ENCODE peak calls at places on chromosomes 11 and 22, in four cellular contexts. C is right cardiac atrium, W is GM23248, J is aorta. Y is an unnamed sample.
A peak's percentile ranks its signal among the peaks of the same experiment; 100 is the strongest.

GRCh38 chr11:2672553-2673249 is 27.1 kb downstream of the KCNQ1OT1 start:
- DNase-seq in C (no peak), W (no peak), J (no peak), Y (no peak)

GRCh38 chr11:9626778-9627394 is 37.0 kb upstream of the SWAP70 start:
- DNase-seq in C (peak; percentile 53), W (no peak), J (no peak), Y (no peak)

GRCh38 chr11:115501895-115502589 is 2.2 kb downstream of the CADM1 start:
- DNase-seq in C (no peak), W (no peak), J (no peak), Y (no peak)

GRCh38 chr11:68003846-68004550 is at the start of gene UNC93B1:
- DNase-seq in C (peak; percentile 98), W (peak; percentile 87), J (peak; percentile 95), Y (peak; percentile 97)

GRCh38 chr22:21808130-21808529 is 59.3 kb downstream of the MAPK1 start:
- DNase-seq in C (no peak), W (no peak), J (no peak), Y (no peak)

GRCh38 chr11:111735262-111736116 is 30.7 kb downstream of the PPP2R1B start:
- DNase-seq in C (peak; percentile 90), W (peak; percentile 99), J (peak; percentile 87), Y (no peak)

GRCh38 chr11:37087650-37088572 is 489.9 kb upstream of the RAG2 start:
- DNase-seq in C (no peak), W (no peak), J (no peak), Y (no peak)

GRCh38 chr11:16825968-16826367 is 87.5 kb downstream of the C11orf58 start:
- DNase-seq in C (no peak), W (no peak), J (no peak), Y (no peak)

GRCh38 chr11:88709567-88709966 is 356.2 kb downstream of the GRM5 start:
- DNase-seq in C (no peak), W (peak; percentile 1), J (no peak), Y (no peak)

GRCh38 chr11:59574467-59574866 is 41.1 kb downstream of the OSBP start:
- DNase-seq in C (no peak), W (peak; percentile 28), J (no peak), Y (no peak)

GRCh38 chr11:16813141-16813540 is 74.7 kb downstream of the C11orf58 start:
- DNase-seq in C (no peak), W (no peak), J (peak; percentile 60), Y (no peak)

GRCh38 chr11:1937616-1938342 is 9.4 kb upstream of the MRPL23 start:
- DNase-seq in C (peak; percentile 48), W (no peak), J (peak; percentile 33), Y (peak; percentile 41)

GRCh38 chr22:38505595-38506117 is 455 bp downstream of the DDX17 start:
- DNase-seq in C (peak; percentile 94), W (peak; percentile 88), J (peak; percentile 85), Y (peak; percentile 83)

GRCh38 chr22:42844756-42845155 is 12.3 kb downstream of the ARFGAP3 start:
- DNase-seq in C (no peak), W (peak; percentile 64), J (no peak), Y (no peak)

GRCh38 chr11:116513894-116514293 is 258.9 kb downstream of the BUD13 start:
- DNase-seq in C (no peak), W (peak; percentile 62), J (peak; percentile 56), Y (no peak)

GRCh38 chr11:6353367-6353987 is 33.2 kb upstream of the CAVIN3 start:
- DNase-seq in C (peak; percentile 57), W (peak; percentile 61), J (no peak), Y (peak; percentile 60)

GRCh38 chr11:23314162-23314561 is 453.9 kb upstream of the CCDC179 start:
- DNase-seq in C (no peak), W (no peak), J (no peak), Y (no peak)

GRCh38 chr11:85589373-85589772 is 37.8 kb downstream of the DLG2 start:
- DNase-seq in C (no peak), W (no peak), J (no peak), Y (no peak)

GRCh38 chr22:22023581-22024137 is 41.1 kb upstream of the TOP3B start:
- DNase-seq in C (no peak), W (no peak), J (no peak), Y (no peak)

GRCh38 chr22:30314918-30315317 is 11.8 kb downstream of the TBC1D10A start:
- DNase-seq in C (no peak), W (no peak), J (peak; percentile 38), Y (no peak)

GRCh38 chr11:114340311-114341131 is 44.3 kb downstream of the NNMT start:
- DNase-seq in C (peak; percentile 53), W (peak; percentile 92), J (peak; percentile 64), Y (peak; percentile 56)

GRCh38 chr11:35419713-35420333 is 465 bp upstream of the SLC1A2 start:
- DNase-seq in C (peak; percentile 68), W (peak; percentile 52), J (no peak), Y (peak; percentile 43)

GRCh38 chr22:25602924-25603323 is 38.4 kb downstream of the GRK3 start:
- DNase-seq in C (no peak), W (no peak), J (no peak), Y (no peak)

GRCh38 chr11:111586305-111586915 is 15.8 kb upstream of the SIK2 start:
- DNase-seq in C (no peak), W (peak; percentile 75), J (no peak), Y (no peak)

GRCh38 chr22:36584666-36585065 is 55.7 kb upstream of the EIF3D start:
- DNase-seq in C (no peak), W (no peak), J (peak; percentile 15), Y (no peak)

GRCh38 chr11:16606784-16607674 is 131.4 kb upstream of the C11orf58 start:
- DNase-seq in C (peak; percentile 91), W (no peak), J (peak; percentile 50), Y (peak; percentile 55)

GRCh38 chr22:42680648-42681047 is 31.5 kb upstream of the CYB5R3 start:
- DNase-seq in C (peak; percentile 21), W (peak; percentile 97), J (peak; percentile 69), Y (no peak)

GRCh38 chr11:101442171-101442570 is 141.6 kb downstream of the TRPC6 start:
- DNase-seq in C (no peak), W (peak; percentile 90), J (no peak), Y (no peak)

GRCh38 chr11:73249304-73249703 is 22.8 kb upstream of the P2RY6 start:
- DNase-seq in C (no peak), W (no peak), J (no peak), Y (no peak)

GRCh38 chr22:37427128-37427710 is at the start of gene ELFN2:
- DNase-seq in C (peak; percentile 75), W (peak; percentile 50), J (no peak), Y (no peak)

GRCh38 chr22:20624161-20624616 is 116.8 kb downstream of the MED15 start:
- DNase-seq in C (no peak), W (peak; percentile 50), J (no peak), Y (no peak)

GRCh38 chr11:125154380-125155099 is 10.0 kb upstream of the PKNOX2 start:
- DNase-seq in C (no peak), W (no peak), J (no peak), Y (no peak)

GRCh38 chr22:24593810-24594568 is 1.1 kb upstream of the LRRC75B start:
- DNase-seq in C (no peak), W (no peak), J (no peak), Y (no peak)

GRCh38 chr11:115158053-115158452 is 346.2 kb downstream of the CADM1 start:
- DNase-seq in C (no peak), W (no peak), J (no peak), Y (no peak)

GRCh38 chr11:62322524-62322923 is 14.7 kb upstream of the ASRGL1 start:
- DNase-seq in C (no peak), W (no peak), J (no peak), Y (no peak)

GRCh38 chr22:35839811-35840739 is 122.4 kb downstream of the APOL5 start:
- DNase-seq in C (peak; percentile 92), W (peak; percentile 97), J (peak; percentile 87), Y (peak; percentile 84)

DNA sequence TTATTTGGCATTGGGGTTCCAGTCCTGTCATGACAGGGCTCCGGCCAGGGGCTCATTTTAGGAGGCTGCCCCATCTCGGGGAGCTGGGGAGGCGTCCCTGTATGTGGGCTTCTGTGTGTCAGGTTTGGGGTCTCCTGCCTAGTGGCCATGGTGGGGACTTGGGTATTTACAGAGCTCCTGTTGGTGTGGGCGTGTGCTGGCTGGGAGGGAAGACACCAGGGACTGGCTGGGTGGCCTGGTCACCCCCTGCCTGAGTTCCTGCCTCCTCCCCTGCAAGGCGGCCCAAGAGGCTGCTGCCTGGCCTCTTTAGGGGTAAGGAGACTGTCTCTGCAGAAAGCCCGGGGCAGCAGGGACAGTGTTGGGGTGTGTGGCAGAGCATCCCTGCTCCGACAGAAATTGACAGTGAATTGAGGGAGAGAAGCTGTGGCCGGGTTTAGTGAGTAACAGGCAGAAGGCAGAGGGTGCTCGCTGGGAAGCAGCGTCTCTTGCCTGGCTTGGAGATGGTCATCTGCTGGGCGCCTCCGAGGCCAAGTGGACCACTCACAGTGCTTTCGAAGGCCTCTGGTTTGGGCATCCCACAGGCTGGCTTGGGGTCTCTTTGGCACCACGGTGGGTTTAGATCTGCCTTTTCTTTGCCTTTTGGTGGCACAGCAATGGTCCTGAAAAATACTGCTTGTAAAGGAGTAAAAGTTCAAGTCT is 40.3 kb upstream of the GRAMD4 start:
- DNase-seq in C (peak; percentile 49), W (no peak), J (peak; percentile 32), Y (no peak)
- H3K4me1 ChIP-seq in C (peaks cover 24% of the 10 kb centered on the region), W (peaks cover 7% of the 10 kb centered on the region), J (no peaks in the 10 kb centered on the region), Y (peaks cover 77% of the 10 kb centered on the region)

GRCh38 chr11:64536997-64537396 is 54.0 kb upstream of the SLC22A12 start:
- DNase-seq in C (no peak), W (no peak), J (no peak), Y (no peak)

GRCh38 chr11:64539239-64539638 is 51.8 kb upstream of the SLC22A12 start:
- DNase-seq in C (no peak), W (no peak), J (no peak), Y (peak; percentile 29)

GRCh38 chr11:64537876-64538275 is 53.1 kb upstream of the SLC22A12 start:
- DNase-seq in C (no peak), W (no peak), J (no peak), Y (peak; percentile 4)

GRCh38 chr11:64539711-64540420 is 51.2 kb upstream of the SLC22A12 start:
- DNase-seq in C (no peak), W (no peak), J (no peak), Y (no peak)

GRCh38 chr11:64538501-64538951 is 52.5 kb upstream of the SLC22A12 start:
- DNase-seq in C (no peak), W (no peak), J (no peak), Y (peak; percentile 41)
- H3K27me3 ChIP-seq in C (no peaks in the 10 kb centered on the region), W (peaks cover 32% of the 10 kb centered on the region), J (no peaks in the 10 kb centered on the region), Y (peaks cover 19% of the 10 kb centered on the region)

DNA sequence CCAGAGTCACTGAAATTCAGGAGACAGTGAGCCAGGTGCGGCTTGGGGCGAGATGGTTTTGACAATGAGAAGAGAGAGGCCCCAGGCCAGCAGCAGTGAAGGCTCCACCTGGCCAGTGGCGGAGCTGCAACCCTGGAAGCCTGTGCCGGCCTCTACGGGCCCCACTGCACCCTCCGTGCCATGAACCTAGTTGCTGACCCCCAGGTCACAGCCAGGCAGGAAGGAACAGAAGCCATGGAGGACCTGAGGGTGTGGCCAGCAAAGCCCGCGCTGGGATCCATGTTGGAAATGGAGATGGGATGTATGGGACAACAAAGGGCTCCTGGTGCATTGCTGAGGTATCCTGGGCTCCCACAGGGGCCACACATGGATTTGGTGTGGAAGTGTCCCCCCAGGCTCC is 1528.5 kb downstream of the BRD1 start:
- DNase-seq in C (peak; percentile 7), W (no peak), J (no peak), Y (no peak)
- H3K4me1 ChIP-seq in C (no peaks in the 10 kb centered on the region), W (no peaks in the 10 kb centered on the region), J (no peaks in the 10 kb centered on the region), Y (no peaks in the 10 kb centered on the region)

GRCh38 chr11:109547356-109548027 is 125.5 kb downstream of the C11orf87 start:
- DNase-seq in C (no peak), W (peak; percentile 76), J (no peak), Y (peak; percentile 32)

GRCh38 chr11:109554951-109555350 is 133.0 kb downstream of the C11orf87 start:
- DNase-seq in C (no peak), W (no peak), J (no peak), Y (no peak)

GRCh38 chr11:109552376-109552775 is 130.4 kb downstream of the C11orf87 start:
- DNase-seq in C (no peak), W (peak; percentile 78), J (no peak), Y (no peak)

GRCh38 chr11:109553284-109553683 is 131.3 kb downstream of the C11orf87 start:
- DNase-seq in C (no peak), W (no peak), J (no peak), Y (no peak)
- H3K27me3 ChIP-seq in C (no peaks in the 10 kb centered on the region), W (no peaks in the 10 kb centered on the region), J (no peaks in the 10 kb centered on the region), Y (no peaks in the 10 kb centered on the region)

Y was measured in lower lobe of right lung.